ENCODE peak calls at places on chromosomes 7 and 10, in five cellular contexts. One of them, this sample, is unnamed.

GRCh38 chr7:140674899-140675701 is 2.4 kb downstream of the ADCK2 start:
- DNase-seq in stomach: no peak
- DNase-seq in breast epithelium: no peak
- DNase-seq in H1: no peak
- DNase-seq in suprapubic skin: peak
- DNase-seq in this sample: no peak

GRCh38 chr7:95511716-95512260 is 26.0 kb downstream of the ASB4 start:
- DNase-seq in suprapubic skin: peak
- DNase-seq in breast epithelium: peak
- DNase-seq in H1: no peak
- DNase-seq in stomach: peak
- DNase-seq in this sample: peak

GRCh38 chr7:122881324-122881723 is 4.9 kb downstream of the CADPS2 start:
- DNase-seq in stomach: no peak
- DNase-seq in H1: no peak
- DNase-seq in breast epithelium: no peak
- DNase-seq in suprapubic skin: no peak
- DNase-seq in this sample: no peak

GRCh38 chr10:129958118-129958685 is 5.9 kb downstream of the EBF3 start:
- DNase-seq in stomach: no peak
- DNase-seq in H1: no peak
- DNase-seq in suprapubic skin: peak
- DNase-seq in breast epithelium: no peak
- DNase-seq in this sample: no peak

GRCh38 chr7:98559958-98560357 is 57.1 kb upstream of the NPTX2 start:
- DNase-seq in H1: peak
- DNase-seq in suprapubic skin: no peak
- DNase-seq in stomach: no peak
- DNase-seq in breast epithelium: peak
- DNase-seq in this sample: no peak

GRCh38 chr10:96090463-96090800 is 39.7 kb upstream of the ZNF518A start:
- DNase-seq in H1: no peak
- DNase-seq in suprapubic skin: no peak
- DNase-seq in breast epithelium: no peak
- DNase-seq in stomach: no peak
- DNase-seq in this sample: no peak

GRCh38 chr7:120502825-120503224 is 229.8 kb downstream of the KCND2 start:
- DNase-seq in suprapubic skin: no peak
- DNase-seq in breast epithelium: no peak
- DNase-seq in stomach: no peak
- DNase-seq in H1: no peak
- DNase-seq in this sample: no peak

GRCh38 chr10:126458453-126458852 is 70.2 kb upstream of the ADAM12 start:
- DNase-seq in suprapubic skin: no peak
- DNase-seq in stomach: no peak
- DNase-seq in H1: no peak
- DNase-seq in breast epithelium: no peak
- DNase-seq in this sample: peak

GRCh38 chr7:518630-519428 is 817 bp downstream of the PDGFA start:
- DNase-seq in breast epithelium: peak
- DNase-seq in stomach: peak
- DNase-seq in suprapubic skin: no peak
- DNase-seq in H1: no peak
- DNase-seq in this sample: peak

GRCh38 chr7:4527988-4528641 is 154.0 kb upstream of the FOXK1 start:
- DNase-seq in breast epithelium: no peak
- DNase-seq in suprapubic skin: no peak
- DNase-seq in H1: no peak
- DNase-seq in stomach: no peak
- DNase-seq in this sample: no peak

GRCh38 chr10:129192344-129193128 is 274.5 kb upstream of the MGMT start:
- DNase-seq in stomach: no peak
- DNase-seq in breast epithelium: no peak
- DNase-seq in suprapubic skin: peak
- DNase-seq in H1: no peak
- DNase-seq in this sample: peak

GRCh38 chr10:25815999-25816768 is 117.8 kb upstream of the MYO3A start:
- DNase-seq in breast epithelium: no peak
- DNase-seq in stomach: no peak
- DNase-seq in H1: no peak
- DNase-seq in suprapubic skin: no peak
- DNase-seq in this sample: no peak

GRCh38 chr7:91759205-91759863 is 121.2 kb downstream of the MTERF1 start:
- DNase-seq in H1: peak
- DNase-seq in stomach: peak
- DNase-seq in suprapubic skin: no peak
- DNase-seq in breast epithelium: peak
- DNase-seq in this sample: no peak

GRCh38 chr10:73076361-73077183 is 20.1 kb downstream of the P4HA1 start:
- DNase-seq in suprapubic skin: no peak
- DNase-seq in stomach: peak
- DNase-seq in H1: no peak
- DNase-seq in breast epithelium: no peak
- DNase-seq in this sample: no peak

GRCh38 chr7:84975586-84976185 is 211.2 kb downstream of the SEMA3D start:
- DNase-seq in suprapubic skin: no peak
- DNase-seq in stomach: no peak
- DNase-seq in H1: no peak
- DNase-seq in breast epithelium: no peak
- DNase-seq in this sample: no peak

GRCh38 chr10:43120948-43121290 is 17.3 kb upstream of the CSGALNACT2 start:
- DNase-seq in breast epithelium: no peak
- DNase-seq in H1: no peak
- DNase-seq in stomach: peak
- DNase-seq in suprapubic skin: no peak
- DNase-seq in this sample: no peak

GRCh38 chr7:31758770-31759169 is 71.8 kb downstream of the PPP1R17 start:
- DNase-seq in suprapubic skin: no peak
- DNase-seq in breast epithelium: no peak
- DNase-seq in stomach: no peak
- DNase-seq in H1: no peak
- DNase-seq in this sample: peak

GRCh38 chr10:86043236-86043635 is 323.4 kb downstream of the GRID1 start:
- DNase-seq in breast epithelium: no peak
- DNase-seq in H1: no peak
- DNase-seq in suprapubic skin: peak
- DNase-seq in stomach: no peak
- DNase-seq in this sample: no peak

GRCh38 chr7:54260868-54261475 is 281.2 kb upstream of the VSTM2A start:
- DNase-seq in suprapubic skin: no peak
- DNase-seq in stomach: no peak
- DNase-seq in H1: no peak
- DNase-seq in breast epithelium: no peak
- DNase-seq in this sample: no peak

GRCh38 chr10:81367132-81367531 is 507.9 kb upstream of the NRG3 start:
- DNase-seq in suprapubic skin: no peak
- DNase-seq in H1: no peak
- DNase-seq in stomach: no peak
- DNase-seq in breast epithelium: no peak
- DNase-seq in this sample: no peak

GRCh38 chr10:47278152-47278473 is 21.9 kb upstream of the GDF10 start:
- DNase-seq in H1: no peak
- DNase-seq in stomach: no peak
- DNase-seq in suprapubic skin: no peak
- DNase-seq in breast epithelium: no peak
- DNase-seq in this sample: no peak

GRCh38 chr7:41448104-41448503 is 254.8 kb downstream of the INHBA start:
- DNase-seq in stomach: no peak
- DNase-seq in breast epithelium: no peak
- DNase-seq in H1: no peak
- DNase-seq in suprapubic skin: no peak
- DNase-seq in this sample: peak

GRCh38 chr10:44636625-44637024 is 251.7 kb upstream of the CXCL12 start:
- DNase-seq in H1: no peak
- DNase-seq in suprapubic skin: no peak
- DNase-seq in stomach: no peak
- DNase-seq in breast epithelium: no peak
- DNase-seq in this sample: no peak

GRCh38 chr7:151814400-151814914 is 62.5 kb downstream of the PRKAG2 start:
- DNase-seq in suprapubic skin: no peak
- DNase-seq in stomach: no peak
- DNase-seq in H1: no peak
- DNase-seq in breast epithelium: no peak
- DNase-seq in this sample: no peak

GRCh38 chr10:110784198-110784597 is 87.5 kb upstream of the PDCD4 start:
- DNase-seq in stomach: no peak
- DNase-seq in H1: no peak
- DNase-seq in breast epithelium: no peak
- DNase-seq in suprapubic skin: no peak
- DNase-seq in this sample: no peak

GRCh38 chr7:151143261-151144015 is 24.1 kb downstream of the GBX1 start:
- DNase-seq in suprapubic skin: peak
- DNase-seq in H1: no peak
- DNase-seq in breast epithelium: no peak
- DNase-seq in stomach: peak
- DNase-seq in this sample: no peak

GRCh38 chr7:12350971-12351370 is 52.7 kb downstream of the VWDE start:
- DNase-seq in H1: no peak
- DNase-seq in stomach: no peak
- DNase-seq in breast epithelium: no peak
- DNase-seq in suprapubic skin: no peak
- DNase-seq in this sample: no peak

GRCh38 chr10:5552376-5553321 is 27.9 kb downstream of the CALML3 start:
- DNase-seq in stomach: no peak
- DNase-seq in suprapubic skin: peak
- DNase-seq in breast epithelium: peak
- DNase-seq in H1: no peak
- DNase-seq in this sample: no peak

GRCh38 chr7:66871076-66871475 is 49.9 kb upstream of the TMEM248 start:
- DNase-seq in suprapubic skin: no peak
- DNase-seq in breast epithelium: no peak
- DNase-seq in stomach: no peak
- DNase-seq in H1: no peak
- DNase-seq in this sample: no peak

GRCh38 chr7:98879198-98879988 is 1.1 kb downstream of the TRRAP start:
- DNase-seq in suprapubic skin: peak
- DNase-seq in stomach: no peak
- DNase-seq in H1: no peak
- DNase-seq in breast epithelium: no peak
- DNase-seq in this sample: no peak

GRCh38 chr10:393346-393745 is 258.1 kb downstream of the ZMYND11 start:
- DNase-seq in breast epithelium: no peak
- DNase-seq in stomach: no peak
- DNase-seq in suprapubic skin: no peak
- DNase-seq in H1: no peak
- DNase-seq in this sample: no peak

DNA sequence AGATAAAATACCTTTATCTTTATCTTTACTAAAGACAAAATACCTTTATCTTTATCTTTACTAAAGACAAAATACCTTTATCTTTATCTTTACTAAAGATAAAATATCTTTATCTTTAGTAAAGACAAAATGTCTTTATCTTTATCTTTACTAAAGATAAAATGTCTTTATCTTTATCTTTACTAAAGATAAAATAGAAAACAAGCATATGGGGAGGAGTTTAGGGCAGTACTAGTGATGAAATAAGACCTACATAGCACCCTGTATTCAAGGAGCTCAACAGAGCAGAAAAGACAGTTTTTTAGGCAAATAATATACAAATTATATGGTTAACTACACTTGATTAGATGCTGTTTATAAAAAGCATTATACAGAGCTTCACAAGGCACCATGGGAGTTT is 19.3 kb downstream of the ANKRD22 start:
- DNase-seq in H1: no peak
- DNase-seq in suprapubic skin: no peak
- DNase-seq in breast epithelium: no peak
- DNase-seq in stomach: no peak
- DNase-seq in this sample: no peak
- H3K27ac ChIP-seq in H1: no peak
- H3K27ac ChIP-seq in suprapubic skin: no peak
- H3K27ac ChIP-seq in breast epithelium: no peak
- H3K27ac ChIP-seq in stomach: no peak
- H3K27ac ChIP-seq in this sample: no peak

DNA sequence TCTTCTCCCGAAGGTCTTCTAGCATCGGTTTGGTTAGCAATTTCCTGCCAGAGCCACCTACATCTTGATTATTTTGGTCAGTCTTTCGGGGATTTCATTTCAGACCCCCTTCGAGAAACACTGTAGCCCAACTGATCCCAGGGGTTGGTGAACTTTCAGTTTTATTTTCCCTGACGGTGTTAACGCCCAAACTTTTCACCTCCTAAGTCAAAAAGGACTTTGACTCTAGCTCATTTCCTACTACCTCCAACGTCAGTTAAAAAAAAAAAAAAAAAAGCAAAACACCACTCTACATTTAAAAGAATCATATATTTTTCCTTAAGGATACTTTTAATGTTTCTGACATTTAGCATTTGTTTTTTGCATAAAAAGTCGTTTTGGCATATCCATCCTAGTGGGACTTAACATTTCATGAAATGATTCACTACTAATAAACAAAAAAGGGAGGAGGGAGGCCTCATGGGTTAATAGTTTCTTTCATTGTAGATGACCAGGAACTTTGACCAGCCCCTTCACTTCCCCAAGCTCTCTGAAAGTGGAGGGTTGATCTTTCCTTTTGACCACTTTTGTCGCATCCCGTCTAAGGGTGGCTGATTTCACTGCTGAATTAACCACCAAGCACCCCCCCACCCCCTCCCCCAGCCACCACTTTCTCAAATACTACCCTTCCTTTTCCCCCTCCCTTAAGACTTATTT is 771 bp upstream of the TCF7L2 start:
- DNase-seq in suprapubic skin: no peak
- DNase-seq in breast epithelium: no peak
- DNase-seq in stomach: no peak
- DNase-seq in H1: no peak
- DNase-seq in this sample: no peak
- TF ChIP-seq POLR2A in suprapubic skin: no peak
- TF ChIP-seq POLR2A in breast epithelium: no peak
- TF ChIP-seq POLR2A in stomach: no peak
- TF ChIP-seq POLR2A in H1: no peak
- TF ChIP-seq POLR2A in this sample: no peak

GRCh38 chr7:70573202-70573810 is 558.6 kb upstream of the GALNT17 start:
- DNase-seq in stomach: no peak
- DNase-seq in suprapubic skin: no peak
- DNase-seq in H1: no peak
- DNase-seq in breast epithelium: no peak
- DNase-seq in this sample: no peak
- TF ChIP-seq POLR2AphosphoS5 in stomach: no peak
- TF ChIP-seq POLR2AphosphoS5 in suprapubic skin: no peak
- TF ChIP-seq POLR2AphosphoS5 in H1: no peak
- TF ChIP-seq POLR2AphosphoS5 in breast epithelium: no peak
- TF ChIP-seq POLR2AphosphoS5 in this sample: no peak

GRCh38 chr7:116948934-116949333 is 4.4 kb upstream of the ST7 start:
- DNase-seq in breast epithelium: no peak
- DNase-seq in stomach: peak
- DNase-seq in suprapubic skin: no peak
- DNase-seq in H1: no peak
- DNase-seq in this sample: no peak

GRCh38 chr7:116951366-116952292 is 1.7 kb upstream of the ST7 start:
- DNase-seq in stomach: no peak
- DNase-seq in suprapubic skin: no peak
- DNase-seq in breast epithelium: no peak
- DNase-seq in H1: no peak
- DNase-seq in this sample: no peak

GRCh38 chr7:116949941-116950801 is 3.1 kb upstream of the ST7 start:
- DNase-seq in suprapubic skin: no peak
- DNase-seq in breast epithelium: no peak
- DNase-seq in H1: no peak
- DNase-seq in stomach: no peak
- DNase-seq in this sample: no peak

GRCh38 chr7:116952640-116953371 is 495 bp upstream of the ST7 start:
- DNase-seq in suprapubic skin: peak
- DNase-seq in H1: no peak
- DNase-seq in stomach: peak
- DNase-seq in breast epithelium: peak
- DNase-seq in this sample: no peak

GRCh38 chr7:116950889-116951351 is 2.4 kb upstream of the ST7 start:
- DNase-seq in H1: no peak
- DNase-seq in breast epithelium: no peak
- DNase-seq in stomach: no peak
- DNase-seq in suprapubic skin: no peak
- DNase-seq in this sample: no peak
- H3K27ac ChIP-seq in H1: no peak
- H3K27ac ChIP-seq in breast epithelium: no peak
- H3K27ac ChIP-seq in stomach: no peak
- H3K27ac ChIP-seq in suprapubic skin: no peak
- H3K27ac ChIP-seq in this sample: no peak